ENCODE peak calls at places on chromosome 16, in nine cellular contexts. G is adrenal gland, Z is HepG2, K is right lobe of liver, E is testis, Y is spleen, L is transverse colon, O is body of pancreas, Q is upper lobe of left lung. R is an unnamed sample. For H3K27me3 and H3K4me1, the result is how much of the 10 kb centered on the place peaks cover.

GRCh38 chr16:85644093-85644712 is 31.1 kb downstream of the GSE1 start:
- DNase-seq in G (no peak), Y (no peak), E (no peak), O (no peak), Z (no peak), Q (peak), K (no peak), L (no peak), R (no peak)

GRCh38 chr16:84979516-84979915 is 31.8 kb downstream of the ZDHHC7 start:
- DNase-seq in Q (no peak), O (no peak), E (no peak), K (no peak), L (no peak), Y (no peak), Z (no peak), G (no peak), R (no peak)

GRCh38 chr16:75810998-75811634 is 84.8 kb upstream of the CPHXL start:
- DNase-seq in K (no peak), Z (no peak), G (no peak), Y (no peak), Q (no peak), L (no peak), E (no peak), O (no peak), R (no peak)

GRCh38 chr16:81238296-81239011 is at the start of gene BCO1:
- DNase-seq in K (peak), E (peak), L (peak), Q (no peak), G (no peak), Y (peak), Z (peak), O (peak), R (no peak)

GRCh38 chr16:69150146-69150865 is 17.9 kb downstream of the UTP4 start:
- DNase-seq in Z (peak), G (peak), L (peak), Y (no peak), E (peak), K (no peak), O (peak), Q (no peak), R (no peak)

GRCh38 chr16:19677403-19677802 is 40.6 kb downstream of the KNOP1 start:
- DNase-seq in L (no peak), Z (no peak), O (no peak), Y (no peak), K (no peak), Q (no peak), E (peak), G (no peak), R (no peak)

GRCh38 chr16:65333298-65333697 is 211.4 kb upstream of the CDH11 start:
- DNase-seq in O (no peak), K (no peak), G (no peak), Z (no peak), Y (no peak), E (no peak), Q (no peak), L (no peak), R (no peak)

GRCh38 chr16:78871241-78871640 is 729.3 kb downstream of the MAF start:
- DNase-seq in G (no peak), O (no peak), Y (no peak), Q (no peak), E (no peak), L (no peak), K (no peak), Z (no peak), R (no peak)

GRCh38 chr16:56352351-56353053 is 72.8 kb downstream of the AMFR start:
- DNase-seq in G (no peak), L (no peak), Q (no peak), E (no peak), Y (peak), Z (no peak), K (peak), O (no peak), R (no peak)

GRCh38 chr16:75080205-75081029 is 36.2 kb downstream of the LDHD start:
- DNase-seq in K (no peak), Q (no peak), L (no peak), E (no peak), G (no peak), Z (no peak), O (no peak), Y (no peak), R (no peak)

GRCh38 chr16:53773150-53773846 is 69.3 kb downstream of the FTO start:
- DNase-seq in G (peak), Q (no peak), Z (peak), O (peak), E (peak), Y (no peak), L (peak), K (no peak), R (no peak)

GRCh38 chr16:77596243-77596642 is 126.1 kb upstream of the NUDT7 start:
- DNase-seq in E (no peak), Z (no peak), Q (no peak), L (no peak), Y (no peak), K (no peak), G (no peak), O (no peak), R (no peak)

GRCh38 chr16:1612320-1613111 is at the start of gene CRAMP1:
- DNase-seq in Z (no peak), O (peak), K (peak), G (peak), Y (no peak), L (peak), E (peak), Q (no peak), R (no peak)
- TF ChIP-seq POLR2A in Z (no peak), O (no peak), K (peak), G (peak), Y (no peak), L (no peak), E (no peak), Q (no peak), R (no peak)

GRCh38 chr16:83859265-83859664 is 39.6 kb upstream of the MLYCD start:
- DNase-seq in Q (no peak), O (no peak), K (no peak), E (no peak), L (no peak), Z (no peak), Y (no peak), G (no peak), R (no peak)
- H3K27me3 ChIP-seq in Q (under half), O (under half), K (under half), E (under half), L (under half), Z (under half), Y (under half), G (under half), R (under half)

DNA sequence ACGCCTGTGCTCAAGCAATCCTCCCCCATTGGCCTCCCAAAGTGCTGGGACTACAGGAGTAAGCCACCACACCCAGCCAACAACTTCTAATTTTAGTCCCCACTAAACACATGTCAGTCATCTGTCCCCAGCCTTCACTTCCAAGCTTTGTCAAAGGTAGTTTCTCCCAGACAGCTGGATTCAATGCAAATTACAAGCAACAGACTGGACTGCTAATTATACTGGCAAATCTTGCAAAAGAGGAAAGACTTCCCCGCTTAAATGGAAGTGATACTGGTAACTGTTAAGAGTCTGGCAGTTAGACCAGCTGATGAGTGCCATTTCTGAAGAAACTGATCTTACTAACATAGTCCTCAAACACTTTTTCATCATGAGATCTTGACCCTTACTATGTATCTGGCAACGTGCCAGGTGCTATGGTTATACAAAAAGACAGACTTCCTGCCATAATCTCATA is 8.2 kb upstream of the GGA2 start:
- DNase-seq in O (no peak), L (no peak), E (no peak), K (no peak), Y (no peak), Z (no peak), Q (no peak), G (no peak), R (no peak)
- H3K4me1 ChIP-seq in O (under half), L (under half), E (under half), K (under half), Y (under half), Z (under half), Q (under half), G (under half), R (under half)

DNA sequence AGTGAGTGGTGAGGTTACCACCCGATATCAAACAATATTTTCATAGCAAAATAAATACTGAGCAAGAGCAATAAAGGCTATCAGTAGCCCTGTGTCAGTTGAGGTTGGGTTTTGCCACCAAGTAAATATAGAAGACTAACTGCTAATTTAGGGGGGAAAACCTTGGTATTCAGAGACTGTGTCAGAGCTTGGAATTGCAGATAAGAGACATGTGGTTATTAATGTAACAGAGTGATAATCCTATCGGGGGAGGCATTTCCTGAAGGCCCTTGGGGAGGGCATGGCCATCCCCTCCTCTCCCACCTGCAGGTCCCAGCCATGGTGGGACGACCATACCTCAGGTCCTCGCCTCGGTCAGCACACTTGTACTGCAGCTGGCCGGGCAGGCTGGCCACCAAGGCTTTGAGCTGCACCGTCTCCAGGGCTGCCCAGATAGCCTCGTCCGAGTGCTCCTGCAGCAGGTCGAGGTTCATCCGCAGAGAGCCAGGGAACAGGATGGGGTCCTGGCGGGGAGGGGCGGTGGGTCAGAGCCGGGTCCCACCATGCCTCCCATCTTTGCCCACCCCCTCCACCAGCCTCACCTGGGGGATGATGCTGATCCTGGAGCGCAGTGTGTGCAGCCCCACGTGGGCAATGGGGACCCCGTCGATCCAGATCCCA is 68.9 kb downstream of the ABCC6 start:
- DNase-seq in Y (no peak), Q (peak), E (no peak), K (no peak), G (no peak), Z (no peak), L (no peak), O (no peak), R (no peak)
- TF ChIP-seq POLR2A in Y (no peak), Q (no peak), E (no peak), K (no peak), G (no peak), Z (no peak), L (no peak), O (no peak), R (no peak)

GRCh38 chr16:49424961-49425360 is 51.4 kb downstream of the C16orf78 start:
- DNase-seq in L (no peak), Y (peak), E (no peak), G (no peak), Q (no peak), Z (no peak), O (no peak), K (no peak), R (no peak)
- H3K27me3 ChIP-seq in L (under half), Y (under half), E (under half), G (under half), Q (under half), Z (under half), O (under half), K (under half), R (under half)

DNA sequence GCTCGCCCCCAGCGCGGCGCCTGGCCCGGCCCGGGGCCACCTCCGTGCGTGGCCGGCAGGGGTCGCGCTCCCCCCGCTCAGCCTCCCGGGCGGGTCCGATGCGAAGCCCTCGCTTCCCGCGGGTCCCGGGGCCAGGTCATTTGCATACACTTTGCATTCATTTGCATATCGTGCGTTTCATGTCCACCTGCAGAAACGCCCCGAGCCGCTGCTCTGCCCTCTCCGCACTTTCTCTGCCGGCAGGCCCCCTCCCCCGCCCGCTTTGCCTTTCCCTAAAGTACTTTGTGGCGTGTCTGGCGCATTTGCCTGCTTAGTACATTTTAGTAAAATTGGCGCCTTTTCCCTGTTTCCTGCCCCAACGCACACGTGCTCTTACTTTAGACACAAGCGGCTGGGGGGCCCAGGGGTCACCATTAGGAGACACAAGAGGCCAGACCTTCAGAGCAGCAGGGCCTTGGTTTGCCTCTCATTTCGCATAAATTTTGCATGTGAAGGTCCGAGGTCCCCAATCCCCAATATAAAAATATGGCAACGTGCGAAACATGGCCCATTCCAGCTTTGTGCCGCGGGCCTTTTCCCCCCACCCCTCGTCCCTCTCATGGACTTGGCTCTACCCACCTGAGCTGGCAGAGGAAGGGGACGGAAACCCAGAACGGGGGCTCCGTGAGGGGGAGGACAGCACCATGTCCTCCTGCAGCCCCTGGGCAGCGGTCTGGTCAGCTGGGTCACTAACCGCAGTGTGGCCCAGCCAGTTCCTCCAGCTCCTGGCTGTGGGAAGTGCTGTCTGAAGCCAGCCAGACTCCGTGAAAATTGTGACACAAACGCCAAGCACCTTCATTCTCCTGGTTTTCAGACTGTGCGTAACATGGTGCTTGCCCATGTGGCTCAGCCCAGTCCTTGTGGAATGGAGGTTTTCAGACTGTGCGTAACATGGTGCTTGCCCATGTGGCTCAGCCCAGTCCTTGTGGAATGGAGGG is 34.8 kb downstream of the CBFA2T3 start:
- DNase-seq in K (peak), E (peak), O (peak), Q (peak), L (peak), Z (no peak), G (no peak), Y (peak), R (no peak)
- H3K4me1 ChIP-seq in K (under half), E (under half), O (under half), Q (under half), L (under half), Z (under half), G (under half), Y (half or more), R (under half)

GRCh38 chr16:67210069-67210937 is 11.4 kb downstream of the ELMO3 start:
- DNase-seq in Y (no peak), Z (peak), Q (peak), L (no peak), O (no peak), G (no peak), K (peak), E (no peak), R (no peak)
- TF ChIP-seq POLR2A in Y (no peak), Z (no peak), Q (no peak), L (no peak), O (no peak), G (no peak), K (no peak), E (no peak), R (no peak)

R was measured in esophagus squamous epithelium.